ENCODE peak calls at places on chromosomes 16 and 17, in nine cellular contexts. One of them, this sample, is unnamed.

GRCh38 chr17:80816241-80817103 is 175.2 kb upstream of the CHMP6 start:
- DNase-seq in AG08396: no peak
- DNase-seq in stimulated activated CD8-positive, alpha-beta memory T cell treated with anti-CD3 and anti-CD28 coated beads, Interleukin-7, amount 100 ng/mL, for 24 hours: no peak
- DNase-seq in RCC 7860: no peak
- DNase-seq in cardiac fibroblast: no peak
- DNase-seq in Caki2: no peak
- DNase-seq in astrocyte of the spinal cord: no peak
- DNase-seq in HEK293T: no peak
- DNase-seq in foreskin fibroblast: no peak
- DNase-seq in this sample: no peak

GRCh38 chr17:6444573-6445335 is 499 bp downstream of the PIMREG start:
- DNase-seq in AG08396: no peak
- DNase-seq in stimulated activated CD8-positive, alpha-beta memory T cell treated with anti-CD3 and anti-CD28 coated beads, Interleukin-7, amount 100 ng/mL, for 24 hours: no peak
- DNase-seq in RCC 7860: no peak
- DNase-seq in cardiac fibroblast: no peak
- DNase-seq in Caki2: no peak
- DNase-seq in astrocyte of the spinal cord: no peak
- DNase-seq in HEK293T: no peak
- DNase-seq in foreskin fibroblast: no peak
- DNase-seq in this sample: no peak

GRCh38 chr17:72270530-72270929 is 149.7 kb downstream of the SOX9 start:
- DNase-seq in AG08396: no peak
- DNase-seq in stimulated activated CD8-positive, alpha-beta memory T cell treated with anti-CD3 and anti-CD28 coated beads, Interleukin-7, amount 100 ng/mL, for 24 hours: no peak
- DNase-seq in RCC 7860: no peak
- DNase-seq in cardiac fibroblast: peak
- DNase-seq in Caki2: no peak
- DNase-seq in astrocyte of the spinal cord: peak
- DNase-seq in HEK293T: no peak
- DNase-seq in foreskin fibroblast: peak
- DNase-seq in this sample: no peak

GRCh38 chr16:2335286-2335895 is 5.1 kb downstream of the ABCA3 start:
- DNase-seq in AG08396: no peak
- DNase-seq in stimulated activated CD8-positive, alpha-beta memory T cell treated with anti-CD3 and anti-CD28 coated beads, Interleukin-7, amount 100 ng/mL, for 24 hours: no peak
- DNase-seq in RCC 7860: no peak
- DNase-seq in cardiac fibroblast: no peak
- DNase-seq in Caki2: no peak
- DNase-seq in astrocyte of the spinal cord: no peak
- DNase-seq in HEK293T: no peak
- DNase-seq in foreskin fibroblast: no peak
- DNase-seq in this sample: no peak

GRCh38 chr17:42304187-42305030 is 16.1 kb downstream of the STAT5A start:
- DNase-seq in AG08396: no peak
- DNase-seq in stimulated activated CD8-positive, alpha-beta memory T cell treated with anti-CD3 and anti-CD28 coated beads, Interleukin-7, amount 100 ng/mL, for 24 hours: no peak
- DNase-seq in RCC 7860: no peak
- DNase-seq in cardiac fibroblast: no peak
- DNase-seq in Caki2: no peak
- DNase-seq in astrocyte of the spinal cord: no peak
- DNase-seq in HEK293T: no peak
- DNase-seq in foreskin fibroblast: no peak
- DNase-seq in this sample: no peak

GRCh38 chr16:3129137-3130131 is 5.4 kb upstream of the ZNF213 start:
- DNase-seq in AG08396: peak
- DNase-seq in stimulated activated CD8-positive, alpha-beta memory T cell treated with anti-CD3 and anti-CD28 coated beads, Interleukin-7, amount 100 ng/mL, for 24 hours: no peak
- DNase-seq in RCC 7860: peak
- DNase-seq in cardiac fibroblast: peak
- DNase-seq in Caki2: peak
- DNase-seq in astrocyte of the spinal cord: peak
- DNase-seq in HEK293T: peak
- DNase-seq in foreskin fibroblast: peak
- DNase-seq in this sample: peak

GRCh38 chr17:6244796-6245195 is 174.6 kb downstream of the WSCD1 start:
- DNase-seq in AG08396: no peak
- DNase-seq in stimulated activated CD8-positive, alpha-beta memory T cell treated with anti-CD3 and anti-CD28 coated beads, Interleukin-7, amount 100 ng/mL, for 24 hours: no peak
- DNase-seq in RCC 7860: no peak
- DNase-seq in cardiac fibroblast: no peak
- DNase-seq in Caki2: no peak
- DNase-seq in astrocyte of the spinal cord: no peak
- DNase-seq in HEK293T: no peak
- DNase-seq in foreskin fibroblast: no peak
- DNase-seq in this sample: no peak

GRCh38 chr16:58177347-58177710 is 20.6 kb downstream of the CSNK2A2 start:
- DNase-seq in AG08396: no peak
- DNase-seq in stimulated activated CD8-positive, alpha-beta memory T cell treated with anti-CD3 and anti-CD28 coated beads, Interleukin-7, amount 100 ng/mL, for 24 hours: no peak
- DNase-seq in RCC 7860: no peak
- DNase-seq in cardiac fibroblast: no peak
- DNase-seq in Caki2: no peak
- DNase-seq in astrocyte of the spinal cord: no peak
- DNase-seq in HEK293T: no peak
- DNase-seq in foreskin fibroblast: no peak
- DNase-seq in this sample: no peak

GRCh38 chr17:78885956-78886355 is 17.0 kb downstream of the CEP295NL start:
- DNase-seq in AG08396: no peak
- DNase-seq in stimulated activated CD8-positive, alpha-beta memory T cell treated with anti-CD3 and anti-CD28 coated beads, Interleukin-7, amount 100 ng/mL, for 24 hours: no peak
- DNase-seq in RCC 7860: no peak
- DNase-seq in cardiac fibroblast: no peak
- DNase-seq in Caki2: peak
- DNase-seq in astrocyte of the spinal cord: no peak
- DNase-seq in HEK293T: no peak
- DNase-seq in foreskin fibroblast: no peak
- DNase-seq in this sample: no peak

GRCh38 chr17:61313515-61314326 is 85.9 kb upstream of the TBX2 start:
- DNase-seq in AG08396: no peak
- DNase-seq in stimulated activated CD8-positive, alpha-beta memory T cell treated with anti-CD3 and anti-CD28 coated beads, Interleukin-7, amount 100 ng/mL, for 24 hours: no peak
- DNase-seq in RCC 7860: no peak
- DNase-seq in cardiac fibroblast: no peak
- DNase-seq in Caki2: no peak
- DNase-seq in astrocyte of the spinal cord: no peak
- DNase-seq in HEK293T: no peak
- DNase-seq in foreskin fibroblast: no peak
- DNase-seq in this sample: no peak

This sample was measured in NCI-H510A.